ENCODE peak calls at places on chromosomes 5 and 9, in seven cellular contexts. S, V, P, X, G, R and K are unnamed samples.

GRCh38 chr9:6956796-6957355 is 199.1 kb downstream of the KDM4C start:
- DNase-seq in G (no peak), V (no peak), S (no peak), P (no peak), R (no peak), X (no peak), K (no peak)

GRCh38 chr5:12413075-12413474 is 508.8 kb upstream of the CTNND2 start:
- DNase-seq in X (no peak), R (no peak), V (no peak), P (no peak), S (no peak), G (no peak), K (no peak)

GRCh38 chr9:4315582-4316215 is 15.8 kb upstream of the GLIS3 start:
- DNase-seq in R (no peak), S (peak), X (no peak), P (peak), V (no peak), G (peak), K (peak)

GRCh38 chr9:36793277-36793676 is 220.6 kb downstream of the MELK start:
- DNase-seq in S (no peak), P (no peak), G (no peak), V (no peak), X (no peak), R (no peak), K (no peak)

GRCh38 chr5:100270323-100270771 is 264.8 kb upstream of the FAM174A start:
- DNase-seq in V (no peak), X (no peak), G (no peak), S (no peak), P (no peak), R (no peak), K (no peak)

GRCh38 chr9:89213481-89213880 is 34.9 kb upstream of the SHC3 start:
- DNase-seq in P (no peak), V (no peak), G (no peak), R (no peak), S (no peak), X (no peak), K (no peak)

GRCh38 chr9:75274781-75275180 is 186.5 kb downstream of the OSTF1 start:
- DNase-seq in S (no peak), R (no peak), G (no peak), P (no peak), V (no peak), X (no peak), K (no peak)

GRCh38 chr5:1292846-1293415 is 1.9 kb downstream of the TERT start:
- DNase-seq in P (no peak), V (no peak), R (no peak), G (no peak), S (no peak), X (no peak), K (peak)

GRCh38 chr5:179228341-179229121 is 116.7 kb downstream of the ADAMTS2 start:
- DNase-seq in G (no peak), X (no peak), V (no peak), P (no peak), R (no peak), S (no peak), K (no peak)

GRCh38 chr9:98303556-98304125 is 48.2 kb upstream of the TBC1D2 start:
- DNase-seq in R (no peak), X (no peak), G (peak), V (no peak), P (no peak), S (no peak), K (no peak)

GRCh38 chr9:35729700-35730485 is 2.1 kb downstream of the TLN1 start:
- DNase-seq in P (peak), S (peak), X (no peak), V (peak), R (peak), G (no peak), K (peak)

GRCh38 chr5:137836997-137837396 is 30.7 kb upstream of the MYOT start:
- DNase-seq in R (peak), G (no peak), S (no peak), V (no peak), P (no peak), X (no peak), K (no peak)

GRCh38 chr5:146345578-146346366 is 7.1 kb downstream of the POU4F3 start:
- DNase-seq in G (no peak), P (no peak), S (no peak), R (no peak), X (no peak), V (no peak), K (no peak)

GRCh38 chr9:13513710-13514444 is 234.4 kb upstream of the MPDZ start:
- DNase-seq in S (no peak), V (peak), X (no peak), R (no peak), P (peak), G (peak), K (no peak)

GRCh38 chr9:18002718-18003438 is 424.0 kb downstream of the SH3GL2 start:
- DNase-seq in R (no peak), G (no peak), P (no peak), S (no peak), X (no peak), V (no peak), K (no peak)

GRCh38 chr5:180670586-180671359 is 21.4 kb upstream of the FLT4 start:
- DNase-seq in P (peak), R (no peak), S (peak), G (peak), X (no peak), V (no peak), K (peak)

GRCh38 chr9:6490863-6491262 is 77.9 kb downstream of the UHRF2 start:
- DNase-seq in V (no peak), P (no peak), R (no peak), S (no peak), G (no peak), X (no peak), K (no peak)

GRCh38 chr9:132731230-132731629 is 61.0 kb downstream of the GTF3C4 start:
- DNase-seq in G (no peak), P (no peak), S (no peak), X (no peak), V (no peak), R (no peak), K (no peak)

GRCh38 chr9:5582835-5583195 is 46.1 kb upstream of the RIC1 start:
- DNase-seq in P (no peak), V (no peak), R (peak), G (no peak), S (no peak), X (no peak), K (no peak)

GRCh38 chr5:52822437-52822836 is 34.7 kb downstream of the ITGA1 start:
- DNase-seq in R (peak), V (no peak), G (no peak), P (no peak), S (no peak), X (no peak), K (peak)

GRCh38 chr9:114627553-114627952 is 16.5 kb downstream of the TMEM268 start:
- DNase-seq in X (no peak), V (no peak), G (no peak), P (no peak), R (no peak), S (no peak), K (no peak)

GRCh38 chr5:180636403-180637075 is 12.9 kb downstream of the FLT4 start:
- DNase-seq in R (peak), G (no peak), P (no peak), X (no peak), V (no peak), S (no peak), K (peak)

GRCh38 chr9:38047301-38048251 is 21.5 kb downstream of the SHB start:
- DNase-seq in V (peak), X (no peak), R (no peak), S (no peak), G (peak), P (peak), K (peak)

GRCh38 chr5:66720776-66721175 is 124.6 kb downstream of the MAST4 start:
- DNase-seq in S (no peak), R (no peak), G (no peak), V (no peak), P (no peak), X (no peak), K (no peak)

GRCh38 chr5:132907161-132907560 is 33.7 kb downstream of the LEAP2 start:
- DNase-seq in V (no peak), P (no peak), S (no peak), R (no peak), X (no peak), G (no peak), K (no peak)

GRCh38 chr9:133888048-133888778 is 103.9 kb downstream of the VAV2 start:
- DNase-seq in P (peak), G (no peak), V (no peak), R (no peak), S (no peak), X (no peak), K (no peak)